ENCODE peak calls at places on chromosomes 6 and 20, in five cellular contexts. One of them, this sample, is unnamed.

GRCh38 chr20:41166201-41167117 is 29.1 kb downstream of the PLCG1 start:
- DNase-seq in NCI-H1417: no peak
- DNase-seq in A549: no peak
- DNase-seq in stimulated activated CD4-positive, alpha-beta T cell treated with anti-CD3 and anti-CD28 coated beads, TNF-alpha, amount 100 ng/mL, for 24 hours: no peak
- DNase-seq in amniotic stem cell: no peak
- DNase-seq in this sample: no peak

GRCh38 chr6:16929814-16930213 is 168.6 kb upstream of the ATXN1 start:
- DNase-seq in NCI-H1417: no peak
- DNase-seq in A549: no peak
- DNase-seq in stimulated activated CD4-positive, alpha-beta T cell treated with anti-CD3 and anti-CD28 coated beads, TNF-alpha, amount 100 ng/mL, for 24 hours: no peak
- DNase-seq in amniotic stem cell: peak; percentile 87
- DNase-seq in this sample: no peak

GRCh38 chr6:128889870-128890269 is 6.9 kb downstream of the LAMA2 start:
- DNase-seq in NCI-H1417: no peak
- DNase-seq in A549: no peak
- DNase-seq in stimulated activated CD4-positive, alpha-beta T cell treated with anti-CD3 and anti-CD28 coated beads, TNF-alpha, amount 100 ng/mL, for 24 hours: no peak
- DNase-seq in amniotic stem cell: no peak
- DNase-seq in this sample: no peak

GRCh38 chr6:136831873-136832562 is 9.6 kb downstream of the PEX7 start:
- DNase-seq in NCI-H1417: no peak
- DNase-seq in A549: no peak
- DNase-seq in stimulated activated CD4-positive, alpha-beta T cell treated with anti-CD3 and anti-CD28 coated beads, TNF-alpha, amount 100 ng/mL, for 24 hours: no peak
- DNase-seq in amniotic stem cell: no peak
- DNase-seq in this sample: no peak

GRCh38 chr6:51108563-51109234 is 290.0 kb downstream of the TFAP2B start:
- DNase-seq in NCI-H1417: no peak
- DNase-seq in A549: no peak
- DNase-seq in stimulated activated CD4-positive, alpha-beta T cell treated with anti-CD3 and anti-CD28 coated beads, TNF-alpha, amount 100 ng/mL, for 24 hours: no peak
- DNase-seq in amniotic stem cell: no peak
- DNase-seq in this sample: no peak

GRCh38 chr6:152605342-152605741 is 31.8 kb downstream of the SYNE1 start:
- DNase-seq in NCI-H1417: no peak
- DNase-seq in A549: no peak
- DNase-seq in stimulated activated CD4-positive, alpha-beta T cell treated with anti-CD3 and anti-CD28 coated beads, TNF-alpha, amount 100 ng/mL, for 24 hours: no peak
- DNase-seq in amniotic stem cell: no peak
- DNase-seq in this sample: no peak

GRCh38 chr20:43721429-43722152 is 5.2 kb downstream of the GTSF1L start:
- DNase-seq in NCI-H1417: peak; percentile 66
- DNase-seq in A549: no peak
- DNase-seq in stimulated activated CD4-positive, alpha-beta T cell treated with anti-CD3 and anti-CD28 coated beads, TNF-alpha, amount 100 ng/mL, for 24 hours: peak; percentile 12
- DNase-seq in amniotic stem cell: no peak
- DNase-seq in this sample: no peak

GRCh38 chr6:42007753-42008528 is 42.4 kb upstream of the TAF8 start:
- DNase-seq in NCI-H1417: no peak
- DNase-seq in A549: no peak
- DNase-seq in stimulated activated CD4-positive, alpha-beta T cell treated with anti-CD3 and anti-CD28 coated beads, TNF-alpha, amount 100 ng/mL, for 24 hours: peak; percentile 49
- DNase-seq in amniotic stem cell: no peak
- DNase-seq in this sample: peak; percentile 67

GRCh38 chr6:142926494-142927273 is 18.3 kb downstream of the HIVEP2 start:
- DNase-seq in NCI-H1417: peak; percentile 41
- DNase-seq in A549: peak; percentile 58
- DNase-seq in stimulated activated CD4-positive, alpha-beta T cell treated with anti-CD3 and anti-CD28 coated beads, TNF-alpha, amount 100 ng/mL, for 24 hours: peak; percentile 63
- DNase-seq in amniotic stem cell: peak; percentile 20
- DNase-seq in this sample: peak; percentile 66

GRCh38 chr20:52103911-52104545 is 87.6 kb downstream of the ZFP64 start:
- DNase-seq in NCI-H1417: no peak
- DNase-seq in A549: no peak
- DNase-seq in stimulated activated CD4-positive, alpha-beta T cell treated with anti-CD3 and anti-CD28 coated beads, TNF-alpha, amount 100 ng/mL, for 24 hours: no peak
- DNase-seq in amniotic stem cell: no peak
- DNase-seq in this sample: no peak

GRCh38 chr6:7542878-7543394 is 1.5 kb downstream of the DSP start:
- DNase-seq in NCI-H1417: peak; percentile 65
- DNase-seq in A549: peak; percentile 71
- DNase-seq in stimulated activated CD4-positive, alpha-beta T cell treated with anti-CD3 and anti-CD28 coated beads, TNF-alpha, amount 100 ng/mL, for 24 hours: no peak
- DNase-seq in amniotic stem cell: peak; percentile 75
- DNase-seq in this sample: no peak

GRCh38 chr6:55958790-55959189 is 83.4 kb upstream of the BMP5 start:
- DNase-seq in NCI-H1417: no peak
- DNase-seq in A549: no peak
- DNase-seq in stimulated activated CD4-positive, alpha-beta T cell treated with anti-CD3 and anti-CD28 coated beads, TNF-alpha, amount 100 ng/mL, for 24 hours: no peak
- DNase-seq in amniotic stem cell: no peak
- DNase-seq in this sample: no peak

GRCh38 chr6:113873043-113873667 is 16.0 kb downstream of the MARCKS start:
- DNase-seq in NCI-H1417: no peak
- DNase-seq in A549: peak; percentile 8
- DNase-seq in stimulated activated CD4-positive, alpha-beta T cell treated with anti-CD3 and anti-CD28 coated beads, TNF-alpha, amount 100 ng/mL, for 24 hours: no peak
- DNase-seq in amniotic stem cell: no peak
- DNase-seq in this sample: peak; percentile 23

GRCh38 chr6:894274-894673 is 201.3 kb upstream of the EXOC2 start:
- DNase-seq in NCI-H1417: no peak
- DNase-seq in A549: no peak
- DNase-seq in stimulated activated CD4-positive, alpha-beta T cell treated with anti-CD3 and anti-CD28 coated beads, TNF-alpha, amount 100 ng/mL, for 24 hours: no peak
- DNase-seq in amniotic stem cell: no peak
- DNase-seq in this sample: no peak

GRCh38 chr6:90610291-90610670 is 23.4 kb upstream of the MAP3K7 start:
- DNase-seq in NCI-H1417: no peak
- DNase-seq in A549: no peak
- DNase-seq in stimulated activated CD4-positive, alpha-beta T cell treated with anti-CD3 and anti-CD28 coated beads, TNF-alpha, amount 100 ng/mL, for 24 hours: no peak
- DNase-seq in amniotic stem cell: no peak
- DNase-seq in this sample: no peak

GRCh38 chr6:38671885-38672467 is 31.0 kb downstream of the GLO1 start:
- DNase-seq in NCI-H1417: peak; percentile 60
- DNase-seq in A549: peak; percentile 56
- DNase-seq in stimulated activated CD4-positive, alpha-beta T cell treated with anti-CD3 and anti-CD28 coated beads, TNF-alpha, amount 100 ng/mL, for 24 hours: no peak
- DNase-seq in amniotic stem cell: peak; percentile 35
- DNase-seq in this sample: peak; percentile 55

GRCh38 chr20:63628246-63628975 is 1.5 kb upstream of the GMEB2 start:
- DNase-seq in NCI-H1417: peak; percentile 80
- DNase-seq in A549: peak; percentile 89
- DNase-seq in stimulated activated CD4-positive, alpha-beta T cell treated with anti-CD3 and anti-CD28 coated beads, TNF-alpha, amount 100 ng/mL, for 24 hours: peak; percentile 69
- DNase-seq in amniotic stem cell: no peak
- DNase-seq in this sample: peak; percentile 75

GRCh38 chr6:140915001-140915950 is 1217.4 kb upstream of the GJE1 start:
- DNase-seq in NCI-H1417: peak; percentile 50
- DNase-seq in A549: no peak
- DNase-seq in stimulated activated CD4-positive, alpha-beta T cell treated with anti-CD3 and anti-CD28 coated beads, TNF-alpha, amount 100 ng/mL, for 24 hours: no peak
- DNase-seq in amniotic stem cell: no peak
- DNase-seq in this sample: no peak

GRCh38 chr20:19767070-19767469 is 9.0 kb downstream of the RIN2 start:
- DNase-seq in NCI-H1417: no peak
- DNase-seq in A549: no peak
- DNase-seq in stimulated activated CD4-positive, alpha-beta T cell treated with anti-CD3 and anti-CD28 coated beads, TNF-alpha, amount 100 ng/mL, for 24 hours: no peak
- DNase-seq in amniotic stem cell: no peak
- DNase-seq in this sample: no peak

GRCh38 chr6:7085911-7086310 is 21.9 kb upstream of the RREB1 start:
- DNase-seq in NCI-H1417: peak; percentile 28
- DNase-seq in A549: no peak
- DNase-seq in stimulated activated CD4-positive, alpha-beta T cell treated with anti-CD3 and anti-CD28 coated beads, TNF-alpha, amount 100 ng/mL, for 24 hours: no peak
- DNase-seq in amniotic stem cell: no peak
- DNase-seq in this sample: no peak

GRCh38 chr20:29079769-29080690 is 2177.4 kb upstream of the DEFB115 start:
- DNase-seq in NCI-H1417: no peak
- DNase-seq in A549: peak; percentile 60
- DNase-seq in stimulated activated CD4-positive, alpha-beta T cell treated with anti-CD3 and anti-CD28 coated beads, TNF-alpha, amount 100 ng/mL, for 24 hours: peak; percentile 17
- DNase-seq in amniotic stem cell: no peak
- DNase-seq in this sample: no peak

This sample was measured in CD4-positive, CD25-positive, alpha-beta regulatory T cell.